ENCODE peak calls at places on chromosomes 11 and 22, in ten cellular contexts. One of them, this sample, is unnamed.
A peak's percentile ranks its signal among the peaks of the same experiment; 100 is the strongest.

GRCh38 chr11:61701298-61701993 is 21.3 kb downstream of the DAGLA start:
- DNase-seq in activated CD4-positive, alpha-beta T cell treated with anti-CD3 and anti-CD28 coated beads for 24 hours: no peak
- DNase-seq in stimulated activated CD4-positive, alpha-beta T cell treated with anti-CD3 and anti-CD28 coated beads, Interleukin-2, amount 100 ng/mL, for 48 hours: no peak
- DNase-seq in T-helper 1 cell: no peak
- DNase-seq in endothelial cell: peak; percentile 61
- DNase-seq in amniotic stem cell: no peak
- DNase-seq in pancreas: no peak
- DNase-seq in NCI-H1092 treated with DMSO at 0.1 percent for 48 hours: peak; percentile 71
- DNase-seq in amygdala: no peak
- DNase-seq in NCI-H2171: peak; percentile 83
- DNase-seq in this sample: peak; percentile 77

GRCh38 chr22:42895087-42895486 is 38.0 kb upstream of the ARFGAP3 start:
- DNase-seq in NCI-H2171: no peak
- DNase-seq in amniotic stem cell: no peak
- DNase-seq in stimulated activated CD4-positive, alpha-beta T cell treated with anti-CD3 and anti-CD28 coated beads, Interleukin-2, amount 100 ng/mL, for 48 hours: no peak
- DNase-seq in pancreas: no peak
- DNase-seq in T-helper 1 cell: no peak
- DNase-seq in activated CD4-positive, alpha-beta T cell treated with anti-CD3 and anti-CD28 coated beads for 24 hours: no peak
- DNase-seq in NCI-H1092 treated with DMSO at 0.1 percent for 48 hours: no peak
- DNase-seq in endothelial cell: no peak
- DNase-seq in amygdala: no peak
- DNase-seq in this sample: no peak

GRCh38 chr11:96199563-96200025 is 143.4 kb downstream of the MAML2 start:
- DNase-seq in amygdala: no peak
- DNase-seq in endothelial cell: no peak
- DNase-seq in amniotic stem cell: no peak
- DNase-seq in NCI-H2171: no peak
- DNase-seq in NCI-H1092 treated with DMSO at 0.1 percent for 48 hours: no peak
- DNase-seq in activated CD4-positive, alpha-beta T cell treated with anti-CD3 and anti-CD28 coated beads for 24 hours: no peak
- DNase-seq in pancreas: no peak
- DNase-seq in T-helper 1 cell: no peak
- DNase-seq in stimulated activated CD4-positive, alpha-beta T cell treated with anti-CD3 and anti-CD28 coated beads, Interleukin-2, amount 100 ng/mL, for 48 hours: no peak
- DNase-seq in this sample: no peak

GRCh38 chr11:34976496-34976895 is 60.1 kb downstream of the PDHX start:
- DNase-seq in amniotic stem cell: no peak
- DNase-seq in NCI-H1092 treated with DMSO at 0.1 percent for 48 hours: no peak
- DNase-seq in stimulated activated CD4-positive, alpha-beta T cell treated with anti-CD3 and anti-CD28 coated beads, Interleukin-2, amount 100 ng/mL, for 48 hours: no peak
- DNase-seq in endothelial cell: no peak
- DNase-seq in T-helper 1 cell: no peak
- DNase-seq in activated CD4-positive, alpha-beta T cell treated with anti-CD3 and anti-CD28 coated beads for 24 hours: no peak
- DNase-seq in NCI-H2171: no peak
- DNase-seq in amygdala: no peak
- DNase-seq in pancreas: no peak
- DNase-seq in this sample: no peak

GRCh38 chr22:43000441-43001175 is 14.3 kb downstream of the PACSIN2 start:
- DNase-seq in activated CD4-positive, alpha-beta T cell treated with anti-CD3 and anti-CD28 coated beads for 24 hours: peak; percentile 46
- DNase-seq in amniotic stem cell: no peak
- DNase-seq in stimulated activated CD4-positive, alpha-beta T cell treated with anti-CD3 and anti-CD28 coated beads, Interleukin-2, amount 100 ng/mL, for 48 hours: peak; percentile 44
- DNase-seq in NCI-H1092 treated with DMSO at 0.1 percent for 48 hours: no peak
- DNase-seq in T-helper 1 cell: no peak
- DNase-seq in endothelial cell: no peak
- DNase-seq in NCI-H2171: no peak
- DNase-seq in amygdala: no peak
- DNase-seq in pancreas: no peak
- DNase-seq in this sample: no peak

GRCh38 chr11:4065601-4066377 is 28.8 kb upstream of the RRM1 start:
- DNase-seq in amniotic stem cell: no peak
- DNase-seq in NCI-H2171: no peak
- DNase-seq in stimulated activated CD4-positive, alpha-beta T cell treated with anti-CD3 and anti-CD28 coated beads, Interleukin-2, amount 100 ng/mL, for 48 hours: no peak
- DNase-seq in endothelial cell: no peak
- DNase-seq in amygdala: no peak
- DNase-seq in activated CD4-positive, alpha-beta T cell treated with anti-CD3 and anti-CD28 coated beads for 24 hours: no peak
- DNase-seq in T-helper 1 cell: no peak
- DNase-seq in pancreas: no peak
- DNase-seq in NCI-H1092 treated with DMSO at 0.1 percent for 48 hours: no peak
- DNase-seq in this sample: no peak

GRCh38 chr11:30254307-30255298 is 23.8 kb downstream of the FSHB start:
- DNase-seq in amygdala: no peak
- DNase-seq in stimulated activated CD4-positive, alpha-beta T cell treated with anti-CD3 and anti-CD28 coated beads, Interleukin-2, amount 100 ng/mL, for 48 hours: no peak
- DNase-seq in NCI-H2171: no peak
- DNase-seq in pancreas: no peak
- DNase-seq in activated CD4-positive, alpha-beta T cell treated with anti-CD3 and anti-CD28 coated beads for 24 hours: no peak
- DNase-seq in amniotic stem cell: no peak
- DNase-seq in T-helper 1 cell: no peak
- DNase-seq in NCI-H1092 treated with DMSO at 0.1 percent for 48 hours: no peak
- DNase-seq in endothelial cell: no peak
- DNase-seq in this sample: no peak

GRCh38 chr22:35996596-35996995 is 32.0 kb downstream of the RBFOX2 start:
- DNase-seq in T-helper 1 cell: no peak
- DNase-seq in NCI-H2171: no peak
- DNase-seq in endothelial cell: no peak
- DNase-seq in stimulated activated CD4-positive, alpha-beta T cell treated with anti-CD3 and anti-CD28 coated beads, Interleukin-2, amount 100 ng/mL, for 48 hours: no peak
- DNase-seq in amniotic stem cell: no peak
- DNase-seq in pancreas: no peak
- DNase-seq in activated CD4-positive, alpha-beta T cell treated with anti-CD3 and anti-CD28 coated beads for 24 hours: no peak
- DNase-seq in NCI-H1092 treated with DMSO at 0.1 percent for 48 hours: no peak
- DNase-seq in amygdala: no peak
- DNase-seq in this sample: no peak

GRCh38 chr11:111361082-111361801 is 17.8 kb downstream of the POU2AF1 start:
- DNase-seq in NCI-H1092 treated with DMSO at 0.1 percent for 48 hours: no peak
- DNase-seq in endothelial cell: no peak
- DNase-seq in pancreas: no peak
- DNase-seq in T-helper 1 cell: no peak
- DNase-seq in amygdala: no peak
- DNase-seq in activated CD4-positive, alpha-beta T cell treated with anti-CD3 and anti-CD28 coated beads for 24 hours: no peak
- DNase-seq in amniotic stem cell: no peak
- DNase-seq in NCI-H2171: no peak
- DNase-seq in stimulated activated CD4-positive, alpha-beta T cell treated with anti-CD3 and anti-CD28 coated beads, Interleukin-2, amount 100 ng/mL, for 48 hours: no peak
- DNase-seq in this sample: no peak

GRCh38 chr22:42947211-42947990 is 67.5 kb downstream of the PACSIN2 start:
- DNase-seq in endothelial cell: no peak
- DNase-seq in activated CD4-positive, alpha-beta T cell treated with anti-CD3 and anti-CD28 coated beads for 24 hours: no peak
- DNase-seq in NCI-H2171: peak; percentile 96
- DNase-seq in stimulated activated CD4-positive, alpha-beta T cell treated with anti-CD3 and anti-CD28 coated beads, Interleukin-2, amount 100 ng/mL, for 48 hours: no peak
- DNase-seq in amniotic stem cell: no peak
- DNase-seq in pancreas: peak; percentile 90
- DNase-seq in amygdala: no peak
- DNase-seq in T-helper 1 cell: no peak
- DNase-seq in NCI-H1092 treated with DMSO at 0.1 percent for 48 hours: peak; percentile 84
- DNase-seq in this sample: peak; percentile 74

GRCh38 chr11:11444800-11445126 is 91.7 kb upstream of the CSNK2A3 start:
- DNase-seq in activated CD4-positive, alpha-beta T cell treated with anti-CD3 and anti-CD28 coated beads for 24 hours: no peak
- DNase-seq in amniotic stem cell: no peak
- DNase-seq in amygdala: no peak
- DNase-seq in stimulated activated CD4-positive, alpha-beta T cell treated with anti-CD3 and anti-CD28 coated beads, Interleukin-2, amount 100 ng/mL, for 48 hours: no peak
- DNase-seq in endothelial cell: no peak
- DNase-seq in NCI-H2171: no peak
- DNase-seq in pancreas: no peak
- DNase-seq in NCI-H1092 treated with DMSO at 0.1 percent for 48 hours: no peak
- DNase-seq in T-helper 1 cell: no peak
- DNase-seq in this sample: no peak

GRCh38 chr11:99494065-99494464 is 473.3 kb downstream of the CNTN5 start:
- DNase-seq in NCI-H2171: no peak
- DNase-seq in amniotic stem cell: no peak
- DNase-seq in NCI-H1092 treated with DMSO at 0.1 percent for 48 hours: no peak
- DNase-seq in T-helper 1 cell: no peak
- DNase-seq in activated CD4-positive, alpha-beta T cell treated with anti-CD3 and anti-CD28 coated beads for 24 hours: no peak
- DNase-seq in stimulated activated CD4-positive, alpha-beta T cell treated with anti-CD3 and anti-CD28 coated beads, Interleukin-2, amount 100 ng/mL, for 48 hours: no peak
- DNase-seq in endothelial cell: no peak
- DNase-seq in pancreas: no peak
- DNase-seq in amygdala: no peak
- DNase-seq in this sample: no peak

GRCh38 chr11:3220101-3220500 is 1.5 kb upstream of the MRGPRG start:
- DNase-seq in NCI-H2171: no peak
- DNase-seq in amygdala: no peak
- DNase-seq in stimulated activated CD4-positive, alpha-beta T cell treated with anti-CD3 and anti-CD28 coated beads, Interleukin-2, amount 100 ng/mL, for 48 hours: no peak
- DNase-seq in endothelial cell: no peak
- DNase-seq in pancreas: no peak
- DNase-seq in NCI-H1092 treated with DMSO at 0.1 percent for 48 hours: no peak
- DNase-seq in amniotic stem cell: no peak
- DNase-seq in activated CD4-positive, alpha-beta T cell treated with anti-CD3 and anti-CD28 coated beads for 24 hours: no peak
- DNase-seq in T-helper 1 cell: no peak
- DNase-seq in this sample: no peak

GRCh38 chr11:65849771-65850216 is 8.2 kb downstream of the CFL1 start:
- DNase-seq in NCI-H1092 treated with DMSO at 0.1 percent for 48 hours: no peak
- DNase-seq in pancreas: no peak
- DNase-seq in T-helper 1 cell: no peak
- DNase-seq in activated CD4-positive, alpha-beta T cell treated with anti-CD3 and anti-CD28 coated beads for 24 hours: no peak
- DNase-seq in amniotic stem cell: no peak
- DNase-seq in NCI-H2171: no peak
- DNase-seq in endothelial cell: no peak
- DNase-seq in stimulated activated CD4-positive, alpha-beta T cell treated with anti-CD3 and anti-CD28 coated beads, Interleukin-2, amount 100 ng/mL, for 48 hours: no peak
- DNase-seq in amygdala: no peak
- DNase-seq in this sample: no peak

GRCh38 chr11:117855452-117855851 is 21.0 kb downstream of the FXYD6 start:
- DNase-seq in NCI-H2171: no peak
- DNase-seq in pancreas: peak; percentile 15
- DNase-seq in amniotic stem cell: no peak
- DNase-seq in endothelial cell: no peak
- DNase-seq in NCI-H1092 treated with DMSO at 0.1 percent for 48 hours: no peak
- DNase-seq in amygdala: no peak
- DNase-seq in activated CD4-positive, alpha-beta T cell treated with anti-CD3 and anti-CD28 coated beads for 24 hours: no peak
- DNase-seq in stimulated activated CD4-positive, alpha-beta T cell treated with anti-CD3 and anti-CD28 coated beads, Interleukin-2, amount 100 ng/mL, for 48 hours: no peak
- DNase-seq in T-helper 1 cell: no peak
- DNase-seq in this sample: no peak

GRCh38 chr22:19359554-19360299 is 68.2 kb upstream of the CLTCL1 start:
- DNase-seq in amygdala: no peak
- DNase-seq in endothelial cell: no peak
- DNase-seq in stimulated activated CD4-positive, alpha-beta T cell treated with anti-CD3 and anti-CD28 coated beads, Interleukin-2, amount 100 ng/mL, for 48 hours: no peak
- DNase-seq in T-helper 1 cell: no peak
- DNase-seq in pancreas: no peak
- DNase-seq in activated CD4-positive, alpha-beta T cell treated with anti-CD3 and anti-CD28 coated beads for 24 hours: no peak
- DNase-seq in NCI-H1092 treated with DMSO at 0.1 percent for 48 hours: no peak
- DNase-seq in NCI-H2171: no peak
- DNase-seq in amniotic stem cell: no peak
- DNase-seq in this sample: no peak